ENCODE peak calls at places on chromosomes 1 and 21, in nine cellular contexts. One of them, this sample, is unnamed.

GRCh38 chr21:37868896-37869295 is 47.4 kb downstream of the KCNJ6 start:
- DNase-seq in adrenal gland: no peak
- DNase-seq in WERI-Rb-1: no peak
- DNase-seq in cardiac muscle cell: no peak
- DNase-seq in H1: no peak
- DNase-seq in transverse colon: no peak
- DNase-seq in stomach: no peak
- DNase-seq in AG09309: no peak
- DNase-seq in left ventricle myocardium inferior: no peak
- DNase-seq in this sample: no peak

GRCh38 chr1:3708696-3709246 is 43.5 kb upstream of the CCDC27 start:
- DNase-seq in adrenal gland: no peak
- DNase-seq in WERI-Rb-1: no peak
- DNase-seq in cardiac muscle cell: no peak
- DNase-seq in H1: peak
- DNase-seq in transverse colon: no peak
- DNase-seq in stomach: no peak
- DNase-seq in AG09309: no peak
- DNase-seq in left ventricle myocardium inferior: no peak
- DNase-seq in this sample: no peak

GRCh38 chr1:157111396-157112165 is 12.0 kb upstream of the ETV3L start:
- DNase-seq in adrenal gland: no peak
- DNase-seq in WERI-Rb-1: peak
- DNase-seq in cardiac muscle cell: no peak
- DNase-seq in H1: no peak
- DNase-seq in transverse colon: no peak
- DNase-seq in stomach: no peak
- DNase-seq in AG09309: no peak
- DNase-seq in left ventricle myocardium inferior: no peak
- DNase-seq in this sample: no peak

GRCh38 chr1:107532318-107532717 is 391.5 kb downstream of the NTNG1 start:
- DNase-seq in adrenal gland: no peak
- DNase-seq in WERI-Rb-1: peak
- DNase-seq in cardiac muscle cell: no peak
- DNase-seq in H1: no peak
- DNase-seq in transverse colon: no peak
- DNase-seq in stomach: peak
- DNase-seq in AG09309: no peak
- DNase-seq in left ventricle myocardium inferior: no peak
- DNase-seq in this sample: no peak

GRCh38 chr1:116886532-116886931 is 23.2 kb upstream of the PTGFRN start:
- DNase-seq in adrenal gland: no peak
- DNase-seq in WERI-Rb-1: no peak
- DNase-seq in cardiac muscle cell: no peak
- DNase-seq in H1: no peak
- DNase-seq in transverse colon: no peak
- DNase-seq in stomach: no peak
- DNase-seq in AG09309: no peak
- DNase-seq in left ventricle myocardium inferior: no peak
- DNase-seq in this sample: no peak

GRCh38 chr1:149945206-149945605 is 8.5 kb upstream of the MTMR11 start:
- DNase-seq in adrenal gland: no peak
- DNase-seq in WERI-Rb-1: no peak
- DNase-seq in cardiac muscle cell: no peak
- DNase-seq in H1: no peak
- DNase-seq in transverse colon: no peak
- DNase-seq in stomach: no peak
- DNase-seq in AG09309: no peak
- DNase-seq in left ventricle myocardium inferior: no peak
- DNase-seq in this sample: no peak

GRCh38 chr1:53654216-53655210 is 84.5 kb downstream of the GLIS1 start:
- DNase-seq in adrenal gland: no peak
- DNase-seq in WERI-Rb-1: no peak
- DNase-seq in cardiac muscle cell: no peak
- DNase-seq in H1: no peak
- DNase-seq in transverse colon: no peak
- DNase-seq in stomach: no peak
- DNase-seq in AG09309: peak
- DNase-seq in left ventricle myocardium inferior: no peak
- DNase-seq in this sample: no peak

GRCh38 chr1:147892731-147893214 is 9.8 kb upstream of the GJA8 start:
- DNase-seq in adrenal gland: peak
- DNase-seq in WERI-Rb-1: peak
- DNase-seq in cardiac muscle cell: peak
- DNase-seq in H1: no peak
- DNase-seq in transverse colon: no peak
- DNase-seq in stomach: no peak
- DNase-seq in AG09309: peak
- DNase-seq in left ventricle myocardium inferior: no peak
- DNase-seq in this sample: no peak

GRCh38 chr1:71862756-71863155 is 419.6 kb downstream of the NEGR1 start:
- DNase-seq in adrenal gland: no peak
- DNase-seq in WERI-Rb-1: no peak
- DNase-seq in cardiac muscle cell: no peak
- DNase-seq in H1: no peak
- DNase-seq in transverse colon: no peak
- DNase-seq in stomach: no peak
- DNase-seq in AG09309: no peak
- DNase-seq in left ventricle myocardium inferior: no peak
- DNase-seq in this sample: no peak

GRCh38 chr1:26938004-26938658 is 16.6 kb downstream of the NUDC start:
- DNase-seq in adrenal gland: peak
- DNase-seq in WERI-Rb-1: no peak
- DNase-seq in cardiac muscle cell: peak
- DNase-seq in H1: no peak
- DNase-seq in transverse colon: no peak
- DNase-seq in stomach: no peak
- DNase-seq in AG09309: no peak
- DNase-seq in left ventricle myocardium inferior: peak
- DNase-seq in this sample: no peak

GRCh38 chr1:158943059-158943458 is 11.7 kb downstream of the PYHIN1 start:
- DNase-seq in adrenal gland: no peak
- DNase-seq in WERI-Rb-1: no peak
- DNase-seq in cardiac muscle cell: no peak
- DNase-seq in H1: no peak
- DNase-seq in transverse colon: no peak
- DNase-seq in stomach: no peak
- DNase-seq in AG09309: no peak
- DNase-seq in left ventricle myocardium inferior: no peak
- DNase-seq in this sample: no peak

GRCh38 chr1:199084293-199084692 is 445.5 kb downstream of the PTPRC start:
- DNase-seq in adrenal gland: no peak
- DNase-seq in WERI-Rb-1: peak
- DNase-seq in cardiac muscle cell: peak
- DNase-seq in H1: no peak
- DNase-seq in transverse colon: no peak
- DNase-seq in stomach: no peak
- DNase-seq in AG09309: peak
- DNase-seq in left ventricle myocardium inferior: no peak
- DNase-seq in this sample: no peak

GRCh38 chr1:57198912-57199311 is 224.9 kb downstream of the DAB1 start:
- DNase-seq in adrenal gland: no peak
- DNase-seq in WERI-Rb-1: no peak
- DNase-seq in cardiac muscle cell: peak
- DNase-seq in H1: no peak
- DNase-seq in transverse colon: no peak
- DNase-seq in stomach: no peak
- DNase-seq in AG09309: no peak
- DNase-seq in left ventricle myocardium inferior: no peak
- DNase-seq in this sample: no peak

GRCh38 chr1:212293579-212293978 is 8.4 kb downstream of the PPP2R5A start:
- DNase-seq in adrenal gland: no peak
- DNase-seq in WERI-Rb-1: no peak
- DNase-seq in cardiac muscle cell: peak
- DNase-seq in H1: no peak
- DNase-seq in transverse colon: no peak
- DNase-seq in stomach: no peak
- DNase-seq in AG09309: no peak
- DNase-seq in left ventricle myocardium inferior: no peak
- DNase-seq in this sample: no peak
- TF ChIP-seq CTCF in adrenal gland: no peak
- TF ChIP-seq CTCF in WERI-Rb-1: peak
- TF ChIP-seq CTCF in cardiac muscle cell: peak
- TF ChIP-seq CTCF in H1: no peak
- TF ChIP-seq CTCF in transverse colon: no peak
- TF ChIP-seq CTCF in stomach: no peak
- TF ChIP-seq CTCF in AG09309: peak
- TF ChIP-seq CTCF in left ventricle myocardium inferior: peak
- TF ChIP-seq CTCF in this sample: peak

GRCh38 chr1:65146908-65147423 is 1.0 kb upstream of the AK4 start:
- DNase-seq in adrenal gland: no peak
- DNase-seq in WERI-Rb-1: no peak
- DNase-seq in cardiac muscle cell: no peak
- DNase-seq in H1: no peak
- DNase-seq in transverse colon: no peak
- DNase-seq in stomach: no peak
- DNase-seq in AG09309: no peak
- DNase-seq in left ventricle myocardium inferior: no peak
- DNase-seq in this sample: no peak

GRCh38 chr1:65148548-65149390 is 766 bp downstream of the AK4 start:
- DNase-seq in adrenal gland: no peak
- DNase-seq in WERI-Rb-1: peak
- DNase-seq in cardiac muscle cell: peak
- DNase-seq in H1: peak
- DNase-seq in transverse colon: peak
- DNase-seq in stomach: no peak
- DNase-seq in AG09309: no peak
- DNase-seq in left ventricle myocardium inferior: peak
- DNase-seq in this sample: no peak

GRCh38 chr1:65149753-65150463 is 1.9 kb downstream of the AK4 start:
- DNase-seq in adrenal gland: no peak
- DNase-seq in WERI-Rb-1: no peak
- DNase-seq in cardiac muscle cell: no peak
- DNase-seq in H1: no peak
- DNase-seq in transverse colon: no peak
- DNase-seq in stomach: no peak
- DNase-seq in AG09309: no peak
- DNase-seq in left ventricle myocardium inferior: no peak
- DNase-seq in this sample: no peak

GRCh38 chr1:65149391-65149729 is 1.4 kb downstream of the AK4 start:
- DNase-seq in adrenal gland: no peak
- DNase-seq in WERI-Rb-1: no peak
- DNase-seq in cardiac muscle cell: no peak
- DNase-seq in H1: no peak
- DNase-seq in transverse colon: no peak
- DNase-seq in stomach: no peak
- DNase-seq in AG09309: no peak
- DNase-seq in left ventricle myocardium inferior: no peak
- DNase-seq in this sample: no peak

GRCh38 chr1:65147424-65148177 is 402 bp upstream of the AK4 start:
- DNase-seq in adrenal gland: peak
- DNase-seq in WERI-Rb-1: peak
- DNase-seq in cardiac muscle cell: peak
- DNase-seq in H1: peak
- DNase-seq in transverse colon: peak
- DNase-seq in stomach: peak
- DNase-seq in AG09309: no peak
- DNase-seq in left ventricle myocardium inferior: peak
- DNase-seq in this sample: no peak
- H3K4me3 ChIP-seq in adrenal gland: peak
- H3K4me3 ChIP-seq in WERI-Rb-1: peak
- H3K4me3 ChIP-seq in cardiac muscle cell: peak
- H3K4me3 ChIP-seq in H1: peak
- H3K4me3 ChIP-seq in transverse colon: peak
- H3K4me3 ChIP-seq in stomach: peak
- H3K4me3 ChIP-seq in AG09309: peak
- H3K4me3 ChIP-seq in left ventricle myocardium inferior: peak
- H3K4me3 ChIP-seq in this sample: peak

DNA sequence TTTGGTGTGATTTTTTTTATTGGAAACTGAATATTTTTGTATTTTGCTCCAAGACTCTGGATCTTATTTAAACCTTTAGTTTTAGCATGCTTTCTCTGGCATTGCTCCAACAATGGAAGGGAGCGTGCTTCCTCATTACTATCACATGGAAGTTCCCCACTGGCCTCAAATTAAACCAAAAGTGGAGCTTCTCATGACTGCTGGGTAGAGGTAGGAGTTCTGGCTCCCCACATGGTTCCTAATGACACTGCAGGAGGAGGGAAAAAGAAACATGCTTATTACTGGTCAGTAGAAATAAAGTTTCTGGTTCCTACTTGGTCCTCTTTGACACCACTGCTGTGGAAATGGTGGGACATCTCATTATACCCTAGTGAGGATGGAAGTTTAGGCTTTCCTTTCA is 310.5 kb downstream of the PTGER3 start:
- DNase-seq in adrenal gland: no peak
- DNase-seq in WERI-Rb-1: no peak
- DNase-seq in cardiac muscle cell: no peak
- DNase-seq in H1: no peak
- DNase-seq in transverse colon: no peak
- DNase-seq in stomach: no peak
- DNase-seq in AG09309: no peak
- DNase-seq in left ventricle myocardium inferior: no peak
- DNase-seq in this sample: no peak
- TF ChIP-seq CTCF in adrenal gland: no peak
- TF ChIP-seq CTCF in WERI-Rb-1: no peak
- TF ChIP-seq CTCF in cardiac muscle cell: no peak
- TF ChIP-seq CTCF in H1: no peak
- TF ChIP-seq CTCF in transverse colon: no peak
- TF ChIP-seq CTCF in stomach: no peak
- TF ChIP-seq CTCF in AG09309: no peak
- TF ChIP-seq CTCF in left ventricle myocardium inferior: no peak
- TF ChIP-seq CTCF in this sample: no peak

GRCh38 chr1:38614861-38615260 is 244.7 kb downstream of the RRAGC start:
- DNase-seq in adrenal gland: no peak
- DNase-seq in WERI-Rb-1: no peak
- DNase-seq in cardiac muscle cell: no peak
- DNase-seq in H1: no peak
- DNase-seq in transverse colon: no peak
- DNase-seq in stomach: no peak
- DNase-seq in AG09309: no peak
- DNase-seq in left ventricle myocardium inferior: no peak
- DNase-seq in this sample: no peak
- H3K4me3 ChIP-seq in adrenal gland: no peak
- H3K4me3 ChIP-seq in WERI-Rb-1: no peak
- H3K4me3 ChIP-seq in cardiac muscle cell: no peak
- H3K4me3 ChIP-seq in H1: no peak
- H3K4me3 ChIP-seq in transverse colon: no peak
- H3K4me3 ChIP-seq in stomach: no peak
- H3K4me3 ChIP-seq in AG09309: no peak
- H3K4me3 ChIP-seq in left ventricle myocardium inferior: no peak
- H3K4me3 ChIP-seq in this sample: no peak

DNA sequence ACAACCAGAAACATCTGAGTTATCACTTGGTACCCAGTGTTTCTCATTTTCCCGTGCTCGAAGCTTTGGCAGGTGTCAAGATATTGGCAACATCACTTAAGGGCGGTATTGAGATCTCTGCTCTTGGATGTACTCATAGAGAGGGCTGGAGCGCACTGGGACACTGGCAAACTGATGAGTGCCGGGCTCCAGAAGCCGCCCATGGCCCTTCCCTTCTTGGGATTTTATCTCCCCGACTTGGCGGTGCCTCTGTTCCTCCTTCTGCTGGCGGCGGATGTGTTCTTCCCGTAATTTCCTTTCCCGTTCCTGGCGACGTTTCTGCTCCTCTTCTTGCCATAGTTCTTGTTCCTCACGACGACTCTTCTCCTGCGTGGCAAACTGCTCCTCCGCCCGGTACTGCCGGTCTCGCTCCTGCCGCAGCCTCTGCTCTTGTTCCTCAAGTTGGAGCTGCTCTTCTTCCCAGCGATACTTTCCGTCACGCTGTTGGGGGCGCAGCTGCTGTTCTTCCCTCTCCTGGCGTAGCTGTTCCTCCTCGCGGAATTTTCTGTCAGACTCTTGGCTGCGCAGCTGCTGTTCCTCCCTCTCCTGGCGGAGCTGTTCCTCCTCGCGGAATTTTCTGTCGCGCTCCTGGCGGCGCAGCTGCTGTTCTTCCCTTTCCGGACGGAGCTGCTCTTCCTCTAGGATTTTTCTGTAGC is 7.8 kb downstream of the TCHH start:
- DNase-seq in adrenal gland: peak
- DNase-seq in WERI-Rb-1: no peak
- DNase-seq in cardiac muscle cell: no peak
- DNase-seq in H1: peak
- DNase-seq in transverse colon: no peak
- DNase-seq in stomach: no peak
- DNase-seq in AG09309: no peak
- DNase-seq in left ventricle myocardium inferior: no peak
- DNase-seq in this sample: no peak
- TF ChIP-seq CTCF in adrenal gland: no peak
- TF ChIP-seq CTCF in WERI-Rb-1: no peak
- TF ChIP-seq CTCF in cardiac muscle cell: peak
- TF ChIP-seq CTCF in H1: peak
- TF ChIP-seq CTCF in transverse colon: no peak
- TF ChIP-seq CTCF in stomach: no peak
- TF ChIP-seq CTCF in AG09309: no peak
- TF ChIP-seq CTCF in left ventricle myocardium inferior: no peak
- TF ChIP-seq CTCF in this sample: no peak

This sample was measured in retinal pigment epithelial cell.